ENCODE peak calls at places on chromosomes 13 and 19, in ten cellular contexts. K is tibial artery, J is lower leg skin, N is body of pancreas, D is GM23338, R is retinal pigment epithelial cell, C is cardiac fibroblast, G is dorsolateral prefrontal cortex, A is left lung, Y is choroid plexus epithelial cell. X is an unnamed sample.

GRCh38 chr19:16185925-16186234 is 670 bp downstream of the FAM32A start:
- DNase-seq in J (no peak), G (no peak), R (no peak), A (no peak), K (no peak), Y (no peak), D (no peak), N (no peak), C (peak; percentile 40), X (no peak)

GRCh38 chr13:40665754-40666057 is 735 bp downstream of the FOXO1 start:
- DNase-seq in G (no peak), A (no peak), N (no peak), C (no peak), Y (peak; percentile 39), J (no peak), K (no peak), D (no peak), R (no peak), X (no peak)

GRCh38 chr13:87234981-87235380 is 436.2 kb upstream of the SLITRK5 start:
- DNase-seq in R (no peak), D (no peak), G (no peak), A (no peak), K (no peak), Y (peak; percentile 96), J (no peak), C (no peak), N (no peak), X (no peak)

GRCh38 chr19:2636897-2637683 is 65.4 kb downstream of the GNG7 start:
- DNase-seq in D (peak; percentile 75), G (peak; percentile 80), Y (peak; percentile 59), C (peak; percentile 60), K (no peak), J (no peak), R (no peak), A (peak; percentile 72), N (peak; percentile 66), X (peak; percentile 81)

GRCh38 chr13:50783940-50784339 is 59.6 kb downstream of the DLEU7 start:
- DNase-seq in D (no peak), J (no peak), K (no peak), A (no peak), G (no peak), N (no peak), Y (no peak), R (no peak), C (no peak), X (no peak)

GRCh38 chr13:73572824-73573223 is 514.0 kb downstream of the KLF5 start:
- DNase-seq in G (no peak), N (no peak), C (no peak), K (no peak), R (no peak), A (no peak), D (no peak), J (no peak), Y (no peak), X (no peak)

GRCh38 chr19:49333426-49334288 is 1.5 kb upstream of the CD37 start:
- DNase-seq in Y (no peak), D (no peak), N (no peak), A (peak; percentile 57), C (peak; percentile 27), J (no peak), R (no peak), K (no peak), G (no peak), X (peak; percentile 93)

GRCh38 chr19:10913716-10914340 is 14.6 kb downstream of the YIPF2 start:
- DNase-seq in C (no peak), R (no peak), G (no peak), J (no peak), Y (no peak), A (no peak), K (no peak), D (no peak), N (no peak), X (no peak)

GRCh38 chr19:39238944-39239343 is 5.9 kb downstream of the IFNL3 start:
- DNase-seq in J (no peak), N (no peak), A (no peak), R (no peak), D (no peak), K (no peak), G (no peak), C (no peak), Y (no peak), X (no peak)

GRCh38 chr19:18761531-18762110 is 29.5 kb downstream of the COMP start:
- DNase-seq in Y (no peak), R (no peak), J (no peak), C (no peak), D (no peak), G (no peak), N (no peak), A (no peak), K (no peak), X (no peak)

GRCh38 chr13:34864650-34865049 is 77.4 kb upstream of the NBEA start:
- DNase-seq in N (no peak), K (no peak), A (no peak), R (no peak), D (no peak), G (no peak), C (no peak), Y (no peak), J (no peak), X (no peak)

GRCh38 chr13:108352599-108352998 is 83.1 kb downstream of the TNFSF13B start:
- DNase-seq in R (no peak), J (no peak), D (no peak), G (no peak), A (no peak), Y (peak; percentile 6), N (no peak), C (peak; percentile 18), K (no peak), X (no peak)

GRCh38 chr19:3061214-3062161 is 807 bp downstream of the TLE5 start:
- DNase-seq in D (no peak), R (no peak), N (no peak), A (peak; percentile 58), Y (peak; percentile 34), K (no peak), J (no peak), G (peak; percentile 68), C (peak; percentile 25), X (peak; percentile 85)

GRCh38 chr19:17846146-17846545 is 1.6 kb downstream of the JAK3 start:
- DNase-seq in A (no peak), R (no peak), Y (no peak), K (no peak), N (no peak), G (no peak), D (no peak), C (no peak), J (no peak), X (peak; percentile 41)

GRCh38 chr13:59458908-59459579 is 704.7 kb downstream of the DIAPH3 start:
- DNase-seq in R (no peak), G (no peak), D (peak; percentile 31), J (no peak), C (peak; percentile 86), N (no peak), K (no peak), Y (peak; percentile 84), A (no peak), X (no peak)

GRCh38 chr13:74574964-74575728 is 440.9 kb upstream of the KLF12 start:
- DNase-seq in D (peak; percentile 35), A (no peak), N (no peak), G (peak; percentile 40), Y (no peak), J (no peak), K (no peak), C (peak; percentile 6), R (no peak), X (no peak)
- H3K4me3 ChIP-seq in D (peak overlapping the region; percentile 71), A (peak overlapping the region; percentile 7), N (no peak overlapping the region), G (peak overlapping the region; percentile 39), Y (peak overlapping the region; percentile 61), J (no peak overlapping the region), K (peak overlapping the region; percentile 54), C (peak overlapping the region; percentile 38), R (peak overlapping the region; percentile 50), X (no peak overlapping the region)

GRCh38 chr19:45779231-45780145 is 2.8 kb downstream of the DMPK start:
- DNase-seq in J (peak; percentile 91), C (peak; percentile 58), G (no peak), R (no peak), N (peak; percentile 96), D (peak; percentile 97), A (peak; percentile 81), Y (peak; percentile 52), K (peak; percentile 86), X (peak; percentile 91)
- TF ChIP-seq CTCF in J (no peak), C (peak; percentile 34), G (no peak), R (peak; percentile 54), N (peak; percentile 86), D (peak; percentile 84), A (peak; percentile 54), Y (peak; percentile 58), K (peak; percentile 54), X (peak; percentile 64)

GRCh38 chr19:57803265-57803593 is 11.5 kb downstream of the ZNF552 start:
- DNase-seq in N (no peak), Y (no peak), K (no peak), A (no peak), J (no peak), C (no peak), G (no peak), D (peak; percentile 70), R (no peak), X (no peak)

GRCh38 chr19:57807541-57807940 is 7.2 kb downstream of the ZNF552 start:
- DNase-seq in R (no peak), N (no peak), G (no peak), K (no peak), C (peak; percentile 58), J (no peak), D (no peak), Y (peak; percentile 56), A (no peak), X (no peak)

GRCh38 chr19:57800696-57801095 is 14.0 kb downstream of the ZNF552 start:
- DNase-seq in N (no peak), D (peak; percentile 34), R (no peak), G (no peak), A (no peak), K (no peak), J (no peak), C (no peak), Y (no peak), X (no peak)

GRCh38 chr19:57803594-57804325 is 11.0 kb downstream of the ZNF552 start:
- DNase-seq in C (peak; percentile 76), R (peak; percentile 59), D (peak; percentile 92), G (no peak), N (no peak), Y (peak; percentile 80), K (no peak), J (no peak), A (peak; percentile 47), X (no peak)

GRCh38 chr19:57802269-57802668 is 12.4 kb downstream of the ZNF552 start:
- DNase-seq in A (no peak), D (peak; percentile 55), G (no peak), Y (no peak), J (no peak), K (no peak), C (no peak), R (no peak), N (no peak), X (peak; percentile 34)
- H3K4me3 ChIP-seq in A (no peak overlapping the region), D (peak overlapping the region; percentile 27), G (no peak overlapping the region), Y (no peak overlapping the region), J (no peak overlapping the region), K (no peak overlapping the region), C (no peak overlapping the region), R (no peak overlapping the region), N (no peak overlapping the region), X (no peak overlapping the region)

DNA sequence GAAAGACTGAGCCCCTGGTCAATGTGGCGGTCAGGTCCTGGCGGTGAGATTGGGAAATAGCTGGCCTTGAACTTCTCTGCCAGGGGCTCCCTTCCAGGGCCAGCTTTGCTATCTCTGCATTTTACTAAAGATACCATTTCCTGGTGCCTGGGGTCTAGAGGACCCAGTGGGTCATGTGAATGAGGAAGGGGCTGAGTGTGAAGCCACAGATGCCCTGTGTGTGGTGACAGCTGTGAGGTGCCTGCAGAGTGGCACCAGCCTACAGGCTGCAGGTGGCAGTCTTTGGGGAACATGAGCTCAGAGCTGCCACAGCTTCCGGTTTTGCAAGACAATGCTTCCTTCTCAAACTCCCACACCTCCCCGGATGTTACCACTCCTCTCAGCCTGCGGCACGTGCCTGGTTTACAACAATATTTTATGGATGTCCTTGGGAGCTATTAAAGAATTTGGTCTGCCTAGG is 5.2 kb upstream of the MLNR start:
- DNase-seq in D (peak; percentile 72), C (peak; percentile 60), G (no peak), R (no peak), N (peak; percentile 29), Y (peak; percentile 22), K (peak; percentile 62), A (peak; percentile 68), J (peak; percentile 37), X (peak; percentile 71)
- TF ChIP-seq CTCF in D (peak; percentile 45), C (no peak), G (no peak), R (peak; percentile 23), N (peak; percentile 33), Y (peak; percentile 1), K (no peak), A (no peak), J (no peak), X (no peak)